ENCODE peak calls at places on chromosome 18, in eight cellular contexts. N is activated naive CD8-positive, alpha-beta T cell treated with anti-CD3 and anti-CD28 coated beads, Interleukin-2, amount 50 U/mL, for 24 hours; T is heart left ventricle; G is natural killer cell; H is aorta; J is pancreas; R is Right ventricle myocardium superior; B is WTC11. A is an unnamed sample.

GRCh38 chr18:11411021-11411420 is 198.4 kb upstream of the SLC35G4 start:
- ATAC-seq in N (no peak), T (no peak), G (no peak), H (no peak), J (no peak), R (no peak), B (no peak), A (no peak)

GRCh38 chr18:2706903-2707302 is 51.4 kb downstream of the SMCHD1 start:
- ATAC-seq in N (no peak), T (no peak), G (no peak), H (no peak), J (no peak), R (no peak), B (peak), A (no peak)

GRCh38 chr18:76697441-76697901 is 124.9 kb upstream of the ZNF236 start:
- ATAC-seq in N (no peak), T (peak), G (no peak), H (peak), J (no peak), R (peak), B (peak), A (peak)

GRCh38 chr18:75255113-75255512 is 44.5 kb downstream of the TSHZ1 start:
- ATAC-seq in N (no peak), T (no peak), G (peak), H (no peak), J (no peak), R (no peak), B (no peak), A (no peak)

GRCh38 chr18:10798727-10799435 is 273.1 kb downstream of the NAPG start:
- ATAC-seq in N (no peak), T (no peak), G (no peak), H (no peak), J (peak), R (peak), B (peak), A (peak)

GRCh38 chr18:28791101-28791500 is 614.2 kb upstream of the CDH2 start:
- ATAC-seq in N (no peak), T (no peak), G (no peak), H (no peak), J (no peak), R (no peak), B (no peak), A (no peak)

GRCh38 chr18:77124452-77124922 is 8.1 kb downstream of the MBP start:
- ATAC-seq in N (peak), T (no peak), G (peak), H (no peak), J (no peak), R (no peak), B (peak), A (no peak)

GRCh38 chr18:12820526-12820925 is 63.5 kb downstream of the PTPN2 start:
- ATAC-seq in N (no peak), T (no peak), G (peak), H (no peak), J (no peak), R (no peak), B (no peak), A (no peak)

GRCh38 chr18:27413495-27414401 is 228.6 kb upstream of the CHST9 start:
- ATAC-seq in N (no peak), T (peak), G (no peak), H (no peak), J (peak), R (peak), B (no peak), A (peak)

GRCh38 chr18:24050916-24051255 is 36.3 kb downstream of the TTC39C start:
- ATAC-seq in N (no peak), T (no peak), G (no peak), H (no peak), J (no peak), R (no peak), B (no peak), A (no peak)

GRCh38 chr18:26999797-27000196 is 134.3 kb upstream of the AQP4 start:
- ATAC-seq in N (no peak), T (no peak), G (no peak), H (no peak), J (no peak), R (no peak), B (no peak), A (no peak)

GRCh38 chr18:2139676-2140075 is 431.6 kb downstream of the METTL4 start:
- ATAC-seq in N (no peak), T (no peak), G (no peak), H (no peak), J (no peak), R (no peak), B (no peak), A (no peak)

GRCh38 chr18:35172451-35173035 is 68.3 kb upstream of the ZNF397 start:
- ATAC-seq in N (no peak), T (no peak), G (no peak), H (no peak), J (no peak), R (no peak), B (no peak), A (no peak)

GRCh38 chr18:37368110-37368812 is 197.3 kb downstream of the CELF4 start:
- ATAC-seq in N (no peak), T (no peak), G (no peak), H (no peak), J (no peak), R (no peak), B (peak), A (no peak)